ENCODE peak calls at places on chromosome 21, in ten cellular contexts. I is neural progenitor cell, T is lower lobe of right lung, U is BJ, B is AG04450, H is AG09309, O is thoracic aorta, K is transverse colon, G is cardiac muscle cell, L is heart left ventricle. X is an unnamed sample.

GRCh38 chr21:33644383-33645074 is 2.2 kb downstream of the ITSN1 start:
- DNase-seq in U (peak), H (peak), L (no peak), B (no peak), O (no peak), I (peak), G (no peak), T (no peak), K (no peak), X (no peak)

GRCh38 chr21:45544449-45545235 is 2.4 kb upstream of the SLC19A1 start:
- DNase-seq in K (no peak), T (peak), L (peak), B (no peak), O (no peak), G (no peak), U (no peak), H (no peak), I (no peak), X (no peak)

GRCh38 chr21:8991968-8992621 is 1529.3 kb upstream of the TPTE start:
- DNase-seq in K (no peak), O (no peak), I (no peak), G (no peak), H (no peak), B (no peak), T (no peak), L (no peak), U (no peak), X (no peak)

GRCh38 chr21:46551636-46552241 is 53.1 kb downstream of the S100B start:
- DNase-seq in K (no peak), L (no peak), O (no peak), G (no peak), T (peak), U (no peak), I (no peak), H (no peak), B (no peak), X (no peak)

GRCh38 chr21:31566061-31566460 is 93.4 kb upstream of the SOD1 start:
- DNase-seq in H (no peak), L (no peak), O (no peak), I (no peak), T (no peak), G (no peak), K (no peak), B (no peak), U (no peak), X (no peak)

GRCh38 chr21:38322551-38322950 is 65.8 kb downstream of the KCNJ15 start:
- DNase-seq in K (no peak), T (no peak), H (peak), L (no peak), I (no peak), O (no peak), G (no peak), B (no peak), U (no peak), X (no peak)

GRCh38 chr21:34511787-34512451 is at the start of gene KCNE1:
- DNase-seq in I (no peak), L (no peak), B (no peak), T (peak), U (no peak), H (no peak), O (no peak), K (no peak), G (no peak), X (no peak)

GRCh38 chr21:34797926-34798595 is 129.3 kb downstream of the CLIC6 start:
- DNase-seq in O (no peak), H (no peak), I (no peak), U (no peak), G (no peak), L (no peak), B (no peak), K (no peak), T (no peak), X (no peak)

GRCh38 chr21:45724345-45724961 is 80.9 kb downstream of the PCBP3 start:
- DNase-seq in K (no peak), I (no peak), H (no peak), L (peak), G (no peak), O (no peak), B (no peak), T (no peak), U (no peak), X (no peak)

GRCh38 chr21:16536661-16537359 is 807.0 kb downstream of the USP25 start:
- DNase-seq in U (no peak), T (no peak), O (no peak), L (no peak), G (no peak), K (no peak), I (no peak), B (no peak), H (no peak), X (no peak)

GRCh38 chr21:43611598-43612369 is 47.5 kb downstream of the HSF2BP start:
- DNase-seq in L (peak), G (peak), I (peak), U (no peak), B (peak), O (no peak), H (no peak), T (peak), K (peak), X (peak)

GRCh38 chr21:36803051-36803709 is 104.3 kb downstream of the SIM2 start:
- DNase-seq in G (no peak), L (no peak), U (no peak), H (no peak), I (no peak), O (no peak), K (no peak), B (no peak), T (no peak), X (no peak)

GRCh38 chr21:36709030-36709867 is 10.3 kb downstream of the SIM2 start:
- DNase-seq in U (no peak), B (no peak), H (no peak), G (no peak), O (no peak), I (peak), K (no peak), T (no peak), L (no peak), X (no peak)

GRCh38 chr21:33396966-33397365 is 6.2 kb upstream of the IFNGR2 start:
- DNase-seq in H (no peak), T (no peak), G (no peak), K (no peak), U (no peak), L (peak), O (no peak), I (no peak), B (no peak), X (no peak)

GRCh38 chr21:45098867-45099266 is 24.5 kb downstream of the ADARB1 start:
- DNase-seq in O (no peak), K (no peak), G (peak), U (no peak), B (no peak), T (no peak), L (no peak), I (peak), H (no peak), X (no peak)

DNA sequence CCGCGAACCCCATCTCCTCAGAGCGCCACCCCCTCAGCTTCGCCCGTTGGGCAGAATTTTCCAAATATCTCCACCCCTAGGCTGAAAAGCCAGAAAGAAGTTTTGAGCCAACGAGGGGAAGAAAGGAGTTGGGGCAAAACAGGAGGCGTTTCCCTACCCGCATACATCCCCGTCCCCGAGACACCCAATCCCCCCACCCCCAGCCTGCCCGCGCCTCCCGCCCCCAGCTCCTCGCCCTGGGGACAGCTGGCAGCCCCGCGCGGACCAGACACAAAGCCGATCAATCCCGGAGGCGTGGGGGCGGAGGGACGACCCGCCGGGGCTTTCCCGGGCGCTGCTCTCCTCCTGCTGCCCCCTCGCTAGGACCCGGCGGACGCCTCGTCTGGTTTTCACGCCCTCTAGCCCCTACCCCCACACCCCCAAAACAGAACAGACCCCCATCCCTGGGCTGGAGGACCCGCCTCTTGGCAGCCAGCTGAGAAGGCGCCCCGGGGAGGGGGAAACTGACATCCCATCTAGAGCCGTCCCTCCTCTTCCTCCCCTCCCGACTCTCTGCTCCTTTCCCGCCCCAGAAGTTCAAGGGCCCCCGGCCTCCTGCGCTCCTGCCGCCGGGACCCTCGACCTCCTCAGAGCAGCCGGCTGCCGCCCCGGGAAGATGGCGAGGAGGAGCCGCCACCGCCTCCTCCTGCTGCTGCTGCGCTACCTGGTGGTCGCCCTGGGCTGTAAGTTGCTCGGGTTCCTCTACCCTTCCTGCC is at the start of gene JAM2:
- DNase-seq in L (peak), O (no peak), H (no peak), T (peak), I (peak), K (peak), G (peak), B (no peak), U (no peak), X (no peak)
- TF ChIP-seq CTCF in L (peak), O (peak), H (peak), T (peak), I (peak), K (peak), G (no peak), B (peak), U (peak), X (peak)

DNA sequence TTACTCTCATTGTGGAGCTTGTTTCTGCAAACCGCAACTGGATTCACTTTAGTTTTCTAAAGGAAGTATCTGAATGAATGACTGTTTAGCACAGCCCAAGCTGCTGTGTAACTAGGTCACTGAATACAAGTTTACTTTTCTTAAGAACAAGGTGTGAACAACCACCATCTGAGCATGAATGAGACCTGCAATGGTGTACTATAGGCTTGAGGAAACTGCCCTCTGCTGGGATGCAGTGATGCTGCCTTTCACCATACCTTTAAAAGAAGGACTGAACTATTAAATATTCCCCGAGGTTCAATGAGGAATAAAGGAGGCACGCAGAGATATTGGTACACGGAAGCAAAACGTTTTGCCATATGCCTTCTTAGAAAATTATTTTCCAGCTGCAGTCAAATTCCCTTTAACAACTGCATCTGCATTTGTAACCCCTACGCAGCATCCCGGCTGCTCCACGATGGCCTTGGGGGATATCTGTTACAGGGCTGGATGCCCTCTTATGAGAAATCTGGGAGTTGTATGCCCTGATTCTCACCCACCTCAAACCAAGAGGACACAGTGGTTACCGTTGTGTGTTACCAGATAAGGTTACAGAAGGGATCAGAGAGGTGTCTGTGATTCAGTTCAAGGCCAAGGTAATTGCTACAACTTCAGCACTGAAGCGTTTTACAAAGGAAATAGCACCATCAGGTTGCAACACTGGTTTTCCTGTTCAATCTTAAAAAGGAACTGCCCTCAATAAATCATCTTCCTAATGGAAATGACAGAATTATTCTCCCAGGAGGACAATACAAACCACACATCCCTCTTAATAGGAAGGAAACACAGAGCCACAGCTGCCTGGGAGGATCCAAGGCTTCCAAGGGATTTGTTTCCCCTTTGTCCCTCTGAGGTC is 470.5 kb downstream of the LTN1 start:
- DNase-seq in B (peak), T (no peak), O (no peak), G (peak), H (peak), I (peak), K (no peak), L (no peak), U (no peak), X (peak)
- TF ChIP-seq CTCF in B (peak), T (peak), O (no peak), G (peak), H (peak), I (peak), K (no peak), L (peak), U (peak), X (peak)

GRCh38 chr21:21963911-21964310 is 965.7 kb downstream of the NCAM2 start:
- DNase-seq in U (no peak), B (no peak), G (no peak), H (no peak), L (no peak), T (no peak), I (no peak), O (no peak), K (no peak), X (no peak)

GRCh38 chr21:21973806-21974205 is 975.6 kb downstream of the NCAM2 start:
- DNase-seq in G (peak), K (no peak), U (no peak), B (no peak), O (no peak), T (no peak), I (peak), H (no peak), L (no peak), X (no peak)

GRCh38 chr21:21971384-21971783 is 973.2 kb downstream of the NCAM2 start:
- DNase-seq in U (no peak), G (no peak), T (no peak), I (no peak), O (no peak), L (no peak), K (no peak), H (no peak), B (no peak), X (no peak)

GRCh38 chr21:21968810-21969588 is 970.8 kb downstream of the NCAM2 start:
- DNase-seq in T (no peak), O (no peak), L (no peak), B (no peak), I (no peak), H (no peak), U (no peak), G (no peak), K (no peak), X (no peak)
- TF ChIP-seq CTCF in T (no peak), O (no peak), L (no peak), B (no peak), I (no peak), H (no peak), U (no peak), G (no peak), K (no peak), X (no peak)

GRCh38 chr21:41674433-41674832 is 92.4 kb downstream of the RIPK4 start:
- DNase-seq in K (no peak), U (no peak), H (no peak), I (no peak), B (no peak), T (no peak), G (no peak), O (no peak), L (no peak), X (no peak)

GRCh38 chr21:41677671-41678015 is 89.2 kb downstream of the RIPK4 start:
- DNase-seq in O (no peak), I (no peak), H (no peak), G (no peak), K (no peak), T (no peak), U (no peak), L (no peak), B (no peak), X (no peak)

GRCh38 chr21:41676198-41676597 is 90.7 kb downstream of the RIPK4 start:
- DNase-seq in H (no peak), G (no peak), B (no peak), U (no peak), K (no peak), I (no peak), T (no peak), O (no peak), L (no peak), X (no peak)

GRCh38 chr21:41673596-41674335 is 93.1 kb downstream of the RIPK4 start:
- DNase-seq in T (no peak), I (no peak), B (no peak), O (no peak), L (no peak), G (no peak), U (no peak), H (no peak), K (no peak), X (no peak)

DNA sequence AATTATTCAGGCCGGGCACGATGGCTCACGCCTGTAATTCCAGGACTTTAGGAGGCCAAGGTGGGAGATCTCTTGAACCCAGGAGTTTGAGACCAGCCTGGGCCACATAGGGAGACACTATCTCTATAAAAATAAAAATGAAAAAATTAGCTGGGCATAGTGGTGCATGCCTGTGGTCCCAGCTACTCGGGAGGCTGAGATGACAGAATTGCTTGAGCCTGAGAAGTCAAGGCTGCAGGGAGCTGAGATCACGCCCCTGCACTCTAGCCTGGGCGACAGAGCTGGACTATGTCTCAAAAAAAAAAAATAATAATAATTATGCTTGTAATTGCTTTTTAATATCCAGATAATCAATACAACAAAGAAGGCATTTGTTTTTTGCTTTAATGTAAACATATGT is 91.3 kb downstream of the RIPK4 start:
- DNase-seq in H (no peak), B (no peak), L (no peak), K (no peak), T (no peak), O (no peak), I (no peak), G (no peak), U (no peak), X (no peak)
- TF ChIP-seq CTCF in H (no peak), B (no peak), L (no peak), K (no peak), T (no peak), O (no peak), I (no peak), G (no peak), U (no peak), X (no peak)

GRCh38 chr21:39720126-39720778 is 24.7 kb upstream of the IGSF5 start:
- DNase-seq in I (no peak), U (no peak), G (peak), O (no peak), L (no peak), H (peak), K (no peak), T (no peak), B (no peak), X (no peak)
- TF ChIP-seq CTCF in I (no peak), U (no peak), G (no peak), O (no peak), L (no peak), H (peak), K (no peak), T (no peak), B (peak), X (no peak)

X was measured in AG09319.